ENCODE peak calls at places on chromosomes 11 and 22, in ten cellular contexts. C, F, P, S, Z, Q, V, O, Y and X are unnamed samples.

GRCh38 chr11:34972892-34973291 is 56.5 kb downstream of the PDHX start:
- DNase-seq in C (no peak), F (no peak), P (no peak), S (no peak), Z (no peak), Q (peak; percentile 61), V (peak; percentile 43), O (no peak), Y (peak; percentile 59), X (peak; percentile 4)

GRCh38 chr11:125253289-125253688 is 88.7 kb downstream of the PKNOX2 start:
- DNase-seq in C (no peak), F (no peak), P (no peak), S (no peak), Z (no peak), Q (no peak), V (no peak), O (no peak), Y (no peak), X (no peak)

GRCh38 chr11:71342116-71342515 is 89.7 kb upstream of the SHANK2 start:
- DNase-seq in C (no peak), F (no peak), P (peak; percentile 75), S (no peak), Z (no peak), Q (no peak), V (peak; percentile 21), O (no peak), Y (peak; percentile 55), X (no peak)

GRCh38 chr11:126718319-126718718 is 282.3 kb downstream of the KIRREL3 start:
- DNase-seq in C (no peak), F (no peak), P (no peak), S (no peak), Z (no peak), Q (no peak), V (peak; percentile 59), O (no peak), Y (peak; percentile 7), X (no peak)

GRCh38 chr22:30201970-30202369 is 44.6 kb downstream of the LIF start:
- DNase-seq in C (no peak), F (no peak), P (peak; percentile 65), S (no peak), Z (no peak), Q (no peak), V (peak; percentile 90), O (no peak), Y (peak; percentile 91), X (no peak)

GRCh38 chr11:10654211-10655150 is 39.1 kb downstream of the IRAG1 start:
- DNase-seq in C (no peak), F (no peak), P (peak; percentile 55), S (no peak), Z (no peak), Q (no peak), V (peak; percentile 85), O (peak; percentile 55), Y (peak; percentile 86), X (no peak)

GRCh38 chr11:93587858-93588581 is 44.8 kb upstream of the SMCO4 start:
- DNase-seq in C (no peak), F (no peak), P (no peak), S (no peak), Z (no peak), Q (no peak), V (no peak), O (no peak), Y (no peak), X (no peak)

GRCh38 chr11:35138949-35139881 is at the start of gene CD44:
- DNase-seq in C (peak; percentile 80), F (peak; percentile 79), P (peak; percentile 89), S (peak; percentile 70), Z (peak; percentile 66), Q (peak; percentile 73), V (peak; percentile 95), O (peak; percentile 73), Y (peak; percentile 92), X (peak; percentile 72)

DNA sequence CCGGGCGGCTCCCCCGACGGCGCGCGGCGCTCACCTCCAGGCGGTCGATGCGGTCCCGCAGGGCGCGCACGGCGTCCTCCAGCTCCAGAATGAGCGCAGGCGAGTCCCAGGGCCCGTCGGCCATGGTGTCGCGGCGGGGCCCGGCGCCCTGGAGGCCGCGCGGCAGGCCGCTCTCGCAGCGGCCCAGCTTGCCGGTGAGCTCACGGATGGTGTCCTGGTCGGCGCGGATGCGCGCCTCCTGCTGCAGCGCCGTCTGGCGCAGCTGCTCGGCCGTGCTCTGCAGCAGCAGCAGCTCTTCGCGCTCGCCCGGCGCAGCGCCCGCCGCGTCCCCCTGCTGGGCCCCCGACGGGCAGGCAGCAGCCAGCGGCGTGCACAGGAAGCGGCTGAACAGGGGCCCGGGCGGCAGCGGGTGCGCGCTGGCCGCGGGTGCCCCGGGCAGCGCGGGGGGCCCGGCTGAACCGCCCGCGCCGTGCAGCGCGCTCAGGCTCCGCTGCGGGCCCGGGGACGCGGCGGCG is 570 bp downstream of the NPTXR start:
- DNase-seq in C (peak; percentile 60), F (no peak), P (peak; percentile 56), S (peak; percentile 46), Z (peak; percentile 41), Q (peak; percentile 52), V (peak; percentile 91), O (no peak), Y (peak; percentile 52), X (no peak)
- TF ChIP-seq CTCF in C (no peak), F (no peak), P (peak; percentile 7), S (peak; percentile 19), Z (peak; percentile 55), Q (peak; percentile 38), V (peak; percentile 19), O (no peak), Y (no peak), X (peak; percentile 13)

DNA sequence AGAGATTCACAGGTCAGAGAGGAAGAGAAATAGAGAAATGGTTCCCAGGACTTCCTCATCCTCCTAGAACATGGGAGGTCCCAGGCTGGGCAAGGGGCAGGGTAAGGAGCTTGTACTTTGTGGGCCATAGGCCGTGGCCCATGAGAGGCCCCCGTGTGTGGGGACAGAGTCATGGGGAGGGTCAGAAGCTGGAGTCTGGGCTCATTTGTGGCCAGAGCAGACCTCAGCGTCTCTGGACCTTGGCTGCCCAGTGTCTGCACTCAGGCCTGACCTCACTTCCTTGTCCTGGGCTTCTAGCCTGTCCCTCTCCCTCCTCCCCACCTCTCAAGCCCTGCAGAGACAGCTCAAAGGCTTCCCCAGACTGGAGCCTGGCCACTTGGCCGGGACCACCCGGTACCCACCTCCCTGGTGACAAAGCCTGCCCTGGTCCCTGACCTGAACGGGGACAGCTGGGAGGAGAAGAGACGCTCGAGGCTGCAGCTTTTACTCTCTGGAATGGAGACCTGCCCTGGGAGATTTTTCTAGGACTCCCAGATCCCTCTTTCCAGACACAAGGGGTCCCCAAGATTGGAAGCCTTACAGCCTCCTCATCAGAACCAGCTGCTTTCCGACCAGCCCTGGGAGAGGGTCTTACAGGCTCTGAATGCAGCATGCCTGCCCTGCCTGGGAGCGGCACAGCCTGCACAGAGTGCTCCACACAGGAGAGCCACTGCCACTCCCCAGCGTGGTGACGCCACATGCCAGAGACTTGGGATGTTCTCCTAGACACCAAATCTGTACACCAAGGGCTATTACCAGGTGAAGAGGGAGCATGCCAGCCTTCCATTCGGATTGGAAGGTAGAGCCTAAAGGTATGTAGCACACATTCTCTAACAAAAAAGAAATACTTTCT is 569.0 kb upstream of the B3GAT1 start:
- DNase-seq in C (no peak), F (no peak), P (no peak), S (no peak), Z (no peak), Q (no peak), V (no peak), O (no peak), Y (no peak), X (no peak)
- H3K4me3 ChIP-seq in C (no peak overlapping the region), F (no peak overlapping the region), P (no peak overlapping the region), S (no peak overlapping the region), Z (no peak overlapping the region), Q (no peak overlapping the region), V (no peak overlapping the region), O (no peak overlapping the region), Y (no peak overlapping the region), X (no peak overlapping the region)

DNA sequence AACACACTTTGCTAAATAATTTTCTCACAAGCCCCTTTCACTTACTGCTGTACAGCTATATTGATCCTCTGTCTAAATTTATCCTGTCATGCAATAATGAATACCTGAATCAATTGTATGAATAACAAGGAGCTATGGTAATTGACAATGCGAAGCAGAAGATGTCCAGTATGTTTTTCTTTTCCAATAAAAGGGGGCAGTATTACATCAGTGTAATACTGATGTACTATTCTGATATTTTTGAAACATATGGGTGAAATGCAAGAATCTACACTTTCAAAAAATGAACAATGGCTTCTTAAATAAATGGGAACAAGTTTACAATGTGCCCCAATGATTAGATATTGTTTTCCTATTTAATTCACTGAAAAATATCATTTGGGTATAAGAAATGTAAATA is 315.1 kb downstream of the SOX6 start:
- DNase-seq in C (no peak), F (no peak), P (no peak), S (no peak), Z (no peak), Q (no peak), V (no peak), O (no peak), Y (no peak), X (no peak)
- TF ChIP-seq CTCF in C (no peak), F (no peak), P (no peak), S (no peak), Z (no peak), Q (no peak), V (no peak), O (no peak), Y (no peak), X (no peak)

GRCh38 chr22:36073476-36073875 is 44.9 kb upstream of the RBFOX2 start:
- DNase-seq in C (no peak), F (no peak), P (no peak), S (no peak), Z (no peak), Q (no peak), V (peak; percentile 60), O (no peak), Y (peak; percentile 84), X (no peak)
- H3K4me3 ChIP-seq in C (no peak overlapping the region), F (no peak overlapping the region), P (no peak overlapping the region), S (no peak overlapping the region), Z (no peak overlapping the region), Q (no peak overlapping the region), V (no peak overlapping the region), O (no peak overlapping the region), Y (no peak overlapping the region), X (no peak overlapping the region)

GRCh38 chr11:36702330-36703054 is 104.5 kb upstream of the RAG2 start:
- DNase-seq in C (peak; percentile 40), F (peak; percentile 30), P (peak; percentile 61), S (no peak), Z (no peak), Q (peak; percentile 30), V (peak; percentile 80), O (peak; percentile 66), Y (peak; percentile 72), X (peak; percentile 54)
- TF ChIP-seq CTCF in C (peak; percentile 75), F (peak; percentile 63), P (peak; percentile 89), S (peak; percentile 77), Z (peak; percentile 83), Q (peak; percentile 76), V (peak; percentile 69), O (peak; percentile 81), Y (peak; percentile 82), X (peak; percentile 81)